ENCODE peak calls at places on chromosomes 4 and X, in nine cellular contexts. O is prostate gland, Y is HCT116, A is hepatocyte, B is adrenal gland, X is uterus, S is heart right ventricle, T is brain microvascular endothelial cell, K is fibroblast of lung. U is an unnamed sample.
A peak's percentile ranks its signal among the peaks of the same experiment; 100 is the strongest.

GRCh38 chr4:4918067-4918466 is 58.6 kb downstream of the MSX1 start:
- DNase-seq in Y (no peak), A (no peak), B (no peak), K (no peak), S (no peak), O (no peak), X (no peak), T (no peak), U (no peak)

GRCh38 chr4:140633154-140633553 is 64.4 kb upstream of the UCP1 start:
- DNase-seq in T (no peak), K (no peak), Y (no peak), X (no peak), A (no peak), S (no peak), O (no peak), B (no peak), U (no peak)

GRCh38 chr4:22897520-22898108 is 204.9 kb downstream of the GBA3 start:
- DNase-seq in T (no peak), Y (peak; percentile 3), X (no peak), K (peak; percentile 33), B (peak; percentile 22), O (no peak), A (peak; percentile 57), S (no peak), U (no peak)

GRCh38 chrX:103520391-103520790 is 1.1 kb upstream of the RAB40A start:
- DNase-seq in X (no peak), K (peak; percentile 74), Y (no peak), O (no peak), S (no peak), A (no peak), T (peak; percentile 80), B (no peak), U (no peak)

GRCh38 chr4:52241916-52242315 is 190.8 kb downstream of the SPATA18 start:
- DNase-seq in O (no peak), B (no peak), Y (no peak), X (no peak), S (no peak), A (no peak), T (no peak), K (no peak), U (no peak)

GRCh38 chrX:1419545-1420355 is 27.8 kb upstream of the SLC25A6 start:
- DNase-seq in K (no peak), B (no peak), X (no peak), A (no peak), Y (no peak), S (no peak), T (no peak), O (no peak), U (no peak)

GRCh38 chr4:2276581-2277325 is 14.8 kb upstream of the MXD4 start:
- DNase-seq in X (no peak), S (no peak), K (no peak), O (no peak), T (no peak), B (no peak), Y (no peak), A (no peak), U (no peak)

GRCh38 chrX:85836868-85837267 is 210.5 kb downstream of the CHM start:
- DNase-seq in O (no peak), Y (no peak), S (no peak), A (no peak), T (no peak), X (no peak), B (peak; percentile 20), K (peak; percentile 44), U (no peak)

GRCh38 chr4:7917669-7918068 is 22.0 kb downstream of the AFAP1 start:
- DNase-seq in S (no peak), Y (no peak), B (no peak), T (no peak), O (no peak), A (no peak), X (no peak), K (no peak), U (no peak)

GRCh38 chr4:81506731-81507130 is 35.0 kb upstream of the RASGEF1B start:
- DNase-seq in O (no peak), K (no peak), S (no peak), B (no peak), Y (no peak), T (no peak), A (no peak), X (no peak), U (no peak)

GRCh38 chr4:7419961-7420660 is 14.6 kb downstream of the PSAPL1 start:
- DNase-seq in S (no peak), T (no peak), Y (no peak), B (peak; percentile 11), O (no peak), X (no peak), A (no peak), K (no peak), U (no peak)

GRCh38 chr4:163505374-163505773 is 10.9 kb downstream of the TMA16 start:
- DNase-seq in K (no peak), A (no peak), X (no peak), Y (no peak), B (no peak), O (no peak), T (no peak), S (no peak), U (no peak)

GRCh38 chrX:95539041-95539440 is 1145.6 kb upstream of the DIAPH2 start:
- DNase-seq in S (no peak), A (peak; percentile 13), X (no peak), B (no peak), T (no peak), K (no peak), Y (no peak), O (no peak), U (no peak)

GRCh38 chrX:9312922-9313867 is 151.7 kb upstream of the TBL1X start:
- DNase-seq in A (peak; percentile 13), T (no peak), X (no peak), B (peak; percentile 75), K (no peak), Y (peak; percentile 15), S (peak; percentile 11), O (no peak), U (no peak)

GRCh38 chr4:79049840-79050520 is 110.7 kb upstream of the PAQR3 start:
- DNase-seq in O (peak; percentile 44), K (no peak), B (no peak), S (no peak), T (no peak), Y (no peak), A (no peak), X (no peak), U (no peak)

GRCh38 chr4:160202802-160203201 is 1099.9 kb downstream of the RAPGEF2 start:
- DNase-seq in T (peak; percentile 32), K (no peak), A (no peak), B (no peak), S (no peak), Y (no peak), O (no peak), X (no peak), U (no peak)

GRCh38 chrX:110941906-110942305 is 146.3 kb upstream of the CHRDL1 start:
- DNase-seq in B (no peak), O (peak; percentile 36), S (no peak), K (no peak), A (no peak), T (no peak), X (no peak), Y (no peak), U (no peak)

GRCh38 chr4:156884183-156884582 is 87.4 kb downstream of the PDGFC start:
- DNase-seq in T (no peak), B (no peak), K (no peak), A (no peak), O (no peak), S (no peak), X (no peak), Y (no peak), U (no peak)

GRCh38 chr4:38902695-38903094 is 35.1 kb downstream of the FAM114A1 start:
- DNase-seq in X (no peak), O (no peak), A (peak; percentile 21), Y (no peak), S (no peak), K (peak; percentile 43), T (no peak), B (no peak), U (no peak)
- TF ChIP-seq CTCF in X (peak; percentile 11), O (peak; percentile 46), A (peak; percentile 52), Y (no peak), S (peak; percentile 27), K (no peak), T (no peak), B (peak; percentile 50), U (no peak)

DNA sequence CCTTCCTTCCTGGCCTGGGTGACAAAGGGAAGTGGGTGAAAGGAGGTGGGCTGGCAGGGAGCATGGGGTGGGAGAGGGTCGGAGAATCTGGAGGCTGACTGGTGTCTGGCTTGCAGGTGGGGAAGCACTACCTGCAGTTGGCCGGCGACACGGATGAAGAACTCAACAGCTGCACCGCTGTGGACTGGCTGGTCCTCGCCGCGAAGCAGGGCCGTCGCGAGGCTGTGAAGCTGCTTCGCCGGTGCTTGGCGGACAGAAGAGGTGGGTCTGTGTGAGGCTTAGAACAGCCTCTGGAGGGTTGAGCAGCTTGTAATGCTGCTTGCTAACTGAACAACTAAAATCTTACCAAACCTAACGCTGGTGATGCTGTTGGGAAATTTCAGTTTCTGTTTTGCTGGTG is 19.2 kb downstream of the WFS1 start:
- DNase-seq in X (no peak), Y (no peak), K (no peak), T (no peak), B (no peak), O (no peak), S (no peak), A (no peak), U (no peak)
- H3K36me3 ChIP-seq in X (no peaks in the 10 kb centered on the region), Y (no peaks in the 10 kb centered on the region), K (peaks cover 5% of the 10 kb centered on the region), T (peaks cover 3% of the 10 kb centered on the region), B (peaks cover 53% of the 10 kb centered on the region), O (peaks cover 11% of the 10 kb centered on the region), S (peaks cover 5% of the 10 kb centered on the region), A (no peaks in the 10 kb centered on the region), U (peaks cover 20% of the 10 kb centered on the region)

GRCh38 chrX:72243472-72243871 is 4.6 kb upstream of the ERCC6L start:
- DNase-seq in S (no peak), A (no peak), O (no peak), K (peak; percentile 41), X (no peak), Y (no peak), B (no peak), T (peak; percentile 44), U (no peak)

GRCh38 chrX:72240976-72241375 is 2.1 kb upstream of the ERCC6L start:
- DNase-seq in X (no peak), S (no peak), O (no peak), B (peak; percentile 35), K (no peak), A (no peak), Y (no peak), T (no peak), U (no peak)

GRCh38 chrX:72247206-72247944 is 8.5 kb upstream of the ERCC6L start:
- DNase-seq in X (peak; percentile 59), A (peak; percentile 20), O (no peak), Y (no peak), T (no peak), K (peak; percentile 51), B (peak; percentile 33), S (peak; percentile 15), U (no peak)

GRCh38 chrX:72245461-72246089 is 6.7 kb upstream of the ERCC6L start:
- DNase-seq in S (peak; percentile 4), X (no peak), B (peak; percentile 80), K (peak; percentile 64), A (peak; percentile 56), O (peak; percentile 30), T (peak; percentile 65), Y (peak; percentile 13), U (no peak)
- TF ChIP-seq CTCF in S (peak; percentile 69), X (peak; percentile 16), B (peak; percentile 58), K (peak; percentile 64), A (peak; percentile 57), O (peak; percentile 62), T (peak; percentile 90), Y (peak; percentile 65), U (peak; percentile 73)

GRCh38 chr4:168852387-168852786 is 157.7 kb downstream of the CBR4 start:
- DNase-seq in T (no peak), Y (no peak), A (no peak), B (no peak), O (no peak), X (no peak), S (no peak), K (no peak), U (no peak)
- H3K36me3 ChIP-seq in T (peaks cover 29% of the 10 kb centered on the region), Y (peaks cover 5% of the 10 kb centered on the region), A (no peaks in the 10 kb centered on the region), B (no peaks in the 10 kb centered on the region), O (no peaks in the 10 kb centered on the region), X (no peaks in the 10 kb centered on the region), S (no peaks in the 10 kb centered on the region), K (peaks cover 2% of the 10 kb centered on the region), U (peaks cover 1% of the 10 kb centered on the region)

U was measured in BJ.